ENCODE peak calls at places on chromosomes 1 and 21, in four cellular contexts. One of them, this sample, is unnamed.

GRCh38 chr1:115189814-115190541 is 100.7 kb upstream of the TSPAN2 start:
- DNase-seq in K562: no peak
- DNase-seq in H1: no peak
- DNase-seq in GM12878: no peak
- DNase-seq in this sample: no peak

GRCh38 chr1:155858805-155859233 is 548 bp upstream of the SYT11 start:
- DNase-seq in K562: no peak
- DNase-seq in H1: no peak
- DNase-seq in GM12878: no peak
- DNase-seq in this sample: no peak

GRCh38 chr1:160675641-160676410 is 29.0 kb upstream of the SLAMF1 start:
- DNase-seq in K562: peak
- DNase-seq in H1: peak
- DNase-seq in GM12878: peak
- DNase-seq in this sample: peak

GRCh38 chr1:188295157-188295556 is 1466.4 kb downstream of the PLA2G4A start:
- DNase-seq in K562: no peak
- DNase-seq in H1: no peak
- DNase-seq in GM12878: no peak
- DNase-seq in this sample: no peak

GRCh38 chr1:156623946-156624813 is 5.0 kb downstream of the HAPLN2 start:
- DNase-seq in K562: peak
- DNase-seq in H1: peak
- DNase-seq in GM12878: no peak
- DNase-seq in this sample: no peak

GRCh38 chr1:239288964-239289535 is 97.3 kb upstream of the CHRM3 start:
- DNase-seq in K562: no peak
- DNase-seq in H1: no peak
- DNase-seq in GM12878: no peak
- DNase-seq in this sample: no peak

GRCh38 chr1:165829888-165830287 is 2.5 kb downstream of the UCK2 start:
- DNase-seq in K562: no peak
- DNase-seq in H1: no peak
- DNase-seq in GM12878: no peak
- DNase-seq in this sample: no peak

GRCh38 chr1:180598333-180598979 is 33.4 kb upstream of the XPR1 start:
- DNase-seq in K562: no peak
- DNase-seq in H1: no peak
- DNase-seq in GM12878: no peak
- DNase-seq in this sample: peak

GRCh38 chr1:179958359-179958758 is 3.7 kb downstream of the CEP350 start:
- DNase-seq in K562: no peak
- DNase-seq in H1: no peak
- DNase-seq in GM12878: no peak
- DNase-seq in this sample: no peak

GRCh38 chr1:232620356-232620841 is 9.5 kb downstream of the SIPA1L2 start:
- DNase-seq in K562: no peak
- DNase-seq in H1: no peak
- DNase-seq in GM12878: no peak
- DNase-seq in this sample: no peak

GRCh38 chr1:243921113-243921512 is 71.1 kb upstream of the AKT3 start:
- DNase-seq in K562: no peak
- DNase-seq in H1: no peak
- DNase-seq in GM12878: no peak
- DNase-seq in this sample: no peak

GRCh38 chr1:243916160-243916559 is 66.1 kb upstream of the AKT3 start:
- DNase-seq in K562: no peak
- DNase-seq in H1: no peak
- DNase-seq in GM12878: no peak
- DNase-seq in this sample: no peak

GRCh38 chr1:243912347-243912746 is 62.3 kb upstream of the AKT3 start:
- DNase-seq in K562: no peak
- DNase-seq in H1: no peak
- DNase-seq in GM12878: no peak
- DNase-seq in this sample: no peak

GRCh38 chr1:243917863-243918565 is 68.0 kb upstream of the AKT3 start:
- DNase-seq in K562: no peak
- DNase-seq in H1: no peak
- DNase-seq in GM12878: no peak
- DNase-seq in this sample: no peak

DNA sequence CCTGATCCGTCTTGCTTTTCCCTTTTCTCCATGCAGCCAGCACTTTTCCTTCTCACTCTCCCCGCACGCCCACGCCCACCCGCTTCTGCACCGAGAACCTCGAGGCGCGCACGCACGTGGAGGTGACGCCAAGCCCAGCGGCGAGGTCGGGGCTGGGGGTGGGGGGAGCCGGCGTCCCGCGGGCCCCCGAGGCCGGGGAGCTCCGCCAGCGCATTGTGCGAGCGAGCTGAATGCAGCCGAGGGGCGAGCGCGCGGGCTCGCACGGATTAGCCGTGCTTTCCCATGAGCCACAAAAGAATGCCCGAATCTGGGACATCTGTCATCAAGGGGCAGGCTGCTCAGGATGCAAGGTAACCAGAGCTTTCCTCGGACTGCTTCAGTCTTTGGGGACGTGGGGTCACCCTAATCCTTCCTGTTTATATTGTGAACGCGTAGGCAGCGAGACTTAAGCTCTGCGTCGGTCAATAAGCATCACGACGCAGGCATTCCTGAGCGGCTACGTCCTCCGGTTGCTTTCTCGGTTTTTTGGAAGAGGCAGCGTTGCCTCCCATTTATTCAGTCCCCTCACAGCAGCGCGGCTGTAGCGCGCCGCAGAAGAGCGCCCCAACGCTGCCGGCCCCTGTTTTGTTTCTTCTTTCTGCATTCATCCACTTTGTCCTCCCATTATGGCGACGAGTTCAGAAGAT is 67.3 kb upstream of the AKT3 start:
- DNase-seq in K562: no peak
- DNase-seq in H1: peak
- DNase-seq in GM12878: no peak
- DNase-seq in this sample: no peak
- TF ChIP-seq POLR2AphosphoS5 in K562: no peak
- TF ChIP-seq POLR2AphosphoS5 in H1: peak
- TF ChIP-seq POLR2AphosphoS5 in GM12878: no peak
- TF ChIP-seq POLR2AphosphoS5 in this sample: no peak

GRCh38 chr1:31551206-31551605 is 25.1 kb upstream of the TINAGL1 start:
- DNase-seq in K562: no peak
- DNase-seq in H1: no peak
- DNase-seq in GM12878: no peak
- DNase-seq in this sample: no peak

GRCh38 chr1:31545927-31546540 is 30.3 kb upstream of the TINAGL1 start:
- DNase-seq in K562: no peak
- DNase-seq in H1: no peak
- DNase-seq in GM12878: no peak
- DNase-seq in this sample: no peak

GRCh38 chr1:31549807-31550620 is 26.3 kb upstream of the TINAGL1 start:
- DNase-seq in K562: no peak
- DNase-seq in H1: no peak
- DNase-seq in GM12878: peak
- DNase-seq in this sample: peak

GRCh38 chr1:31548518-31548898 is 27.8 kb upstream of the TINAGL1 start:
- DNase-seq in K562: peak
- DNase-seq in H1: no peak
- DNase-seq in GM12878: no peak
- DNase-seq in this sample: no peak

DNA sequence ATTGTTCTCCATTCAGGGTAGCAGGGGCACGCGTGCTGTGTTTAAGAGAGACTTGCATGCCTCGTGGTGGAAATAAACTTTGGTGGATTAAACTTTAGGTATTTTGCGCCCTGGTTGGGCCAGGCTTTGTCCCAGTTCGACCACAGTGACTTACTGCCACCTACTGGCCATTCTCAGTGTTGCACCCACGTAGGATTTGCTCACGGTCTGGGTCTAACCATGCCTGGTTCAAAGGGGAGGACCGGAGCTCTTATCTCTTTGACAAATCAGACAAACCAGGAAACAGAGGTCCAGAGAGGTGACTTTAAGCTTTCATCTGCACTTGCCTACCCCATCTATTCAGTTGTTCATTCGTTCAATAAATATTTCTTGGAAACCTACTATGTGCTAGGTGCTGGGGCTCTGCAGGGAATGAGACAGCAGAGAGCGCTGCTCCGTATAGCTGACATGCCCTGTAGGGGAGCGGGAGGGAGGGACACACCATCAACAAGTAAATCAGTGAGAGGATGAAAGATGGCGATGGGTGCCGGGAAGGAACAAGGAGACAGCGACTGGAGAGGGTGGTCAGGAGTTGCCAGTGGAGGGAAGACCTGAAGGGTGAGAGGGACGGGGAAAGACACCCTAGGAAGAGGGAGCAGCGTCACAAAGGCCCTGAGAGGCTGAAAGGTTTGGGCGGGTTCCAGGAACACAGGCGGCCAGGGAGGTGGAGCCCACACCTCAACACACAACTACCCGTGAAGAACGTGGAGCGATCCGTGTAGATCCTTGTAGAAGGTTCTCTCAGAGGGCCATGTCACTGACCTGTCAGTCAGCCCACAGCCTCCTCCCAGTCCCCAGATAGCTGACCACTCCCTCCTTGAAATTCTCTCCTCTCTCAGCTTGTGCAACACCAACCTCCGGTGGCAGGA is 27.2 kb upstream of the TINAGL1 start:
- DNase-seq in K562: peak
- DNase-seq in H1: peak
- DNase-seq in GM12878: peak
- DNase-seq in this sample: peak
- TF ChIP-seq SRF in K562: no peak
- TF ChIP-seq SRF in H1: no peak
- TF ChIP-seq SRF in GM12878: no peak
- TF ChIP-seq SRF in this sample: no peak

GRCh38 chr1:7623886-7624285 is 147.2 kb upstream of the VAMP3 start:
- DNase-seq in K562: no peak
- DNase-seq in H1: no peak
- DNase-seq in GM12878: no peak
- DNase-seq in this sample: no peak
- TF ChIP-seq USF2 in K562: no peak
- TF ChIP-seq USF2 in H1: no peak
- TF ChIP-seq USF2 in GM12878: no peak
- TF ChIP-seq USF2 in this sample: no peak

GRCh38 chr1:109994654-109995053 is 10.1 kb downstream of the AHCYL1 start:
- DNase-seq in K562: no peak
- DNase-seq in H1: no peak
- DNase-seq in GM12878: no peak
- DNase-seq in this sample: no peak
- TF ChIP-seq POLR2AphosphoS5 in K562: no peak
- TF ChIP-seq POLR2AphosphoS5 in H1: no peak
- TF ChIP-seq POLR2AphosphoS5 in GM12878: no peak
- TF ChIP-seq POLR2AphosphoS5 in this sample: no peak

GRCh38 chr1:209835782-209836298 is 8.1 kb downstream of the UTP25 start:
- DNase-seq in K562: no peak
- DNase-seq in H1: no peak
- DNase-seq in GM12878: no peak
- DNase-seq in this sample: no peak
- TF ChIP-seq SRF in K562: no peak
- TF ChIP-seq SRF in H1: no peak
- TF ChIP-seq SRF in GM12878: no peak
- TF ChIP-seq SRF in this sample: no peak

GRCh38 chr21:34690041-34690792 is 21.4 kb downstream of the CLIC6 start:
- DNase-seq in K562: no peak
- DNase-seq in H1: no peak
- DNase-seq in GM12878: no peak
- DNase-seq in this sample: no peak
- TF ChIP-seq USF2 in K562: no peak
- TF ChIP-seq USF2 in H1: no peak
- TF ChIP-seq USF2 in GM12878: no peak
- TF ChIP-seq USF2 in this sample: no peak

GRCh38 chr21:26707241-26707640 is 134.2 kb upstream of the CYYR1 start:
- DNase-seq in K562: no peak
- DNase-seq in H1: no peak
- DNase-seq in GM12878: no peak
- DNase-seq in this sample: no peak
- TF ChIP-seq POLR2AphosphoS5 in K562: no peak
- TF ChIP-seq POLR2AphosphoS5 in H1: no peak
- TF ChIP-seq POLR2AphosphoS5 in GM12878: no peak
- TF ChIP-seq POLR2AphosphoS5 in this sample: no peak

GRCh38 chr1:184406454-184406853 is 19.6 kb downstream of the C1orf21 start:
- DNase-seq in K562: no peak
- DNase-seq in H1: no peak
- DNase-seq in GM12878: no peak
- DNase-seq in this sample: no peak

GRCh38 chr1:184405094-184405493 is 18.3 kb downstream of the C1orf21 start:
- DNase-seq in K562: no peak
- DNase-seq in H1: no peak
- DNase-seq in GM12878: no peak
- DNase-seq in this sample: no peak

GRCh38 chr1:184404727-184405027 is 17.8 kb downstream of the C1orf21 start:
- DNase-seq in K562: no peak
- DNase-seq in H1: no peak
- DNase-seq in GM12878: no peak
- DNase-seq in this sample: no peak

GRCh38 chr1:184405743-184406142 is 18.9 kb downstream of the C1orf21 start:
- DNase-seq in K562: no peak
- DNase-seq in H1: no peak
- DNase-seq in GM12878: no peak
- DNase-seq in this sample: no peak

DNA sequence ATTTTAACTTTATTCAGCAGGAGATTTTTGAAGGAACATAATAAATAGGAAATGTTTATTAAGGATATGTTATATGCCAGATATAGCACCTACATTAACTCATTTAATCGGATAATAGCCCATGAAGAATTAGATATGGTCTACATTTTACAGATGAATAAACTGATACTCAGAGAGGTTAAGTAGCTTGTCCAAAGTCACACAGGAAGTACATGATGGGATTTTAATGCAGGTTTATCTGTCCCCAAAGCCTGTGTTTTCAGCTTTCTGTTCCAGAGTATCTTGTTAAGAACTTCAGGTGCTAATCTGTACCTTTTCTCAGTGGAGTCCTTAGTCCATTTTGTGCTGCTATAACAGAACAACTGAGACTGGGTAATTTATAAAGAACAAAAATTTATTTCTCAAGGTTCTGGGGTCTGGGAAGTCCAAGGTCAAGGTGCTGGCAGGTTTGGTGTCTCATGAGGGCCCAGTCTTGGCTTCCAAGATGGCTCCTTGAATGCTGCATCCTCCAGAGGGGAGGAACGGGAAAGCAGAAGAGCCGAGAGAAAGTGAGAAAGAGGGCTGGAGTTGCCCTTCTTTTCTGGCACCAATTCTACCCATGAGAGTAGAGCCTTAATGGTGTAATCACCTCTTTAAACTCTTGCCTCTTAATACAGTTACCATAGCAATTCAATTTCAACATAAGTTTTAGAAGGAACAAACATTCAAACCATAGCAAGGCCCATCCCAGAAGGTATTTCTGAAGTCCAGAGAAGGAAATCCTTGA is 17.3 kb downstream of the C1orf21 start:
- DNase-seq in K562: no peak
- DNase-seq in H1: no peak
- DNase-seq in GM12878: no peak
- DNase-seq in this sample: no peak
- TF ChIP-seq SRF in K562: no peak
- TF ChIP-seq SRF in H1: no peak
- TF ChIP-seq SRF in GM12878: no peak
- TF ChIP-seq SRF in this sample: no peak

This sample was measured in HepG2.